ENCODE peak calls at places on chromosome 5, in ten cellular contexts. G, C, Y, W, N, D, B, K, M and R are unnamed samples.

GRCh38 chr5:177100714-177101121 is 14.0 kb downstream of the FGFR4 start:
- DNase-seq in D (no peak), N (no peak), B (no peak), K (no peak), C (peak), W (no peak), G (no peak), Y (no peak), M (no peak), R (no peak)

GRCh38 chr5:168039485-168040005 is 251.9 kb upstream of the WWC1 start:
- DNase-seq in C (no peak), N (no peak), M (no peak), W (no peak), G (no peak), B (no peak), Y (no peak), D (no peak), K (no peak), R (no peak)

GRCh38 chr5:122311400-122311887 is 593 bp upstream of the SNCAIP start:
- DNase-seq in W (peak), D (no peak), Y (no peak), M (no peak), C (no peak), G (no peak), N (no peak), K (no peak), B (no peak), R (no peak)

GRCh38 chr5:158212237-158212636 is 353.3 kb upstream of the CLINT1 start:
- DNase-seq in C (no peak), M (no peak), B (no peak), Y (no peak), N (no peak), D (no peak), W (no peak), G (no peak), K (no peak), R (no peak)

GRCh38 chr5:76331139-76331538 is 71.9 kb upstream of the IQGAP2 start:
- DNase-seq in N (no peak), C (no peak), B (no peak), D (no peak), G (no peak), W (no peak), M (no peak), Y (no peak), K (no peak), R (no peak)

GRCh38 chr5:42840279-42840678 is 28.6 kb upstream of the SELENOP start:
- DNase-seq in C (peak), D (no peak), Y (no peak), N (peak), K (peak), M (peak), B (no peak), G (no peak), W (peak), R (peak)

GRCh38 chr5:143006511-143006910 is 236.3 kb downstream of the ARHGAP26 start:
- DNase-seq in K (no peak), D (peak), G (peak), N (no peak), Y (no peak), B (no peak), C (no peak), M (no peak), W (no peak), R (no peak)

GRCh38 chr5:78533356-78533755 is 115.2 kb downstream of the LHFPL2 start:
- DNase-seq in D (no peak), N (no peak), W (no peak), G (peak), K (no peak), C (peak), Y (no peak), M (no peak), B (peak), R (no peak)

GRCh38 chr5:592158-592557 is 20.0 kb upstream of the CEP72 start:
- DNase-seq in G (no peak), Y (no peak), M (no peak), B (no peak), W (no peak), D (no peak), C (no peak), K (no peak), N (no peak), R (peak)

GRCh38 chr5:56055859-56056258 is 61.1 kb upstream of the IL6ST start:
- DNase-seq in W (no peak), D (no peak), C (no peak), M (no peak), Y (no peak), K (no peak), N (no peak), G (no peak), B (no peak), R (no peak)

GRCh38 chr5:56059854-56060253 is 65.1 kb upstream of the IL6ST start:
- DNase-seq in D (no peak), W (no peak), C (no peak), M (no peak), K (no peak), B (no peak), N (no peak), Y (no peak), G (no peak), R (no peak)

GRCh38 chr5:56055287-56055686 is 60.5 kb upstream of the IL6ST start:
- DNase-seq in K (no peak), C (peak), B (no peak), G (no peak), Y (no peak), M (no peak), D (no peak), W (no peak), N (no peak), R (no peak)

GRCh38 chr5:56054651-56055050 is 59.9 kb upstream of the IL6ST start:
- DNase-seq in D (no peak), M (no peak), B (no peak), K (no peak), C (peak), G (no peak), W (peak), N (no peak), Y (no peak), R (no peak)

DNA sequence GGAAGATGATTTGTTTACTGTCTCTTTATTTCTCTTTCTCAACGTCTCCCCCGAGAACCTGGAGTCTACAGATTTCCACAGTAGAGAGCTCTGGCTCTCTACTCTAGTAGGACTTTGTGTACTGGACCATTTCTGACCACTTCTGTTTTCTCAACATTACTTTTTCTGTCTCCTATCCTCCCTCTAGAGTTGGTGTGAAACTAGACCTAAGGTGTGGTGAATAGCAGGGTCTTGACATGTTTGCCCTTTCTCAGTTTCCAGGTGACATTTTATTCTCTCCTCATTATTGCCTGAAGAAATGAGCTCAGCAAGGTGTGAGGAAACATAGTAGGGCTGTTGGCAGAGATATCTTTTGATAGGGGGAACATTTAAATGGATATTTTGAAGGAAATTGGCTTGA is 62.1 kb upstream of the IL6ST start:
- DNase-seq in W (no peak), N (no peak), G (no peak), D (no peak), C (no peak), M (no peak), B (no peak), K (no peak), Y (no peak), R (no peak)
- H3K4me3 ChIP-seq in W (no peak), N (no peak), G (no peak), D (no peak), C (no peak), M (no peak), B (no peak), K (no peak), Y (no peak), R (no peak)

GRCh38 chr5:148740966-148741742 is 85.3 kb upstream of the ADRB2 start:
- DNase-seq in M (no peak), K (peak), C (peak), W (peak), G (peak), B (peak), D (no peak), N (no peak), Y (no peak), R (peak)
- H3K27ac ChIP-seq in M (no peak), K (peak), C (no peak), W (no peak), G (peak), B (no peak), D (peak), N (no peak), Y (no peak), R (peak)

GRCh38 chr5:131258733-131259132 is 5.1 kb upstream of the CDC42SE2 start:
- DNase-seq in K (no peak), D (no peak), B (no peak), W (no peak), C (no peak), G (no peak), Y (no peak), M (no peak), N (no peak), R (no peak)
- H3K4me3 ChIP-seq in K (no peak), D (no peak), B (no peak), W (no peak), C (no peak), G (no peak), Y (no peak), M (no peak), N (no peak), R (no peak)

GRCh38 chr5:132383984-132384383 is 14.5 kb downstream of the SLC22A5 start:
- DNase-seq in Y (no peak), N (no peak), W (no peak), D (no peak), B (no peak), C (no peak), M (no peak), G (no peak), K (no peak), R (no peak)

GRCh38 chr5:132386644-132387286 is 17.3 kb downstream of the SLC22A5 start:
- DNase-seq in M (peak), W (peak), Y (peak), B (peak), N (peak), G (peak), C (peak), D (no peak), K (peak), R (peak)

GRCh38 chr5:132387649-132388117 is 18.2 kb downstream of the SLC22A5 start:
- DNase-seq in W (peak), D (peak), M (peak), Y (no peak), B (peak), K (peak), N (peak), C (peak), G (no peak), R (peak)

GRCh38 chr5:132384506-132384905 is 15.0 kb downstream of the SLC22A5 start:
- DNase-seq in W (no peak), B (no peak), M (no peak), N (no peak), Y (no peak), G (no peak), D (no peak), C (no peak), K (no peak), R (no peak)

DNA sequence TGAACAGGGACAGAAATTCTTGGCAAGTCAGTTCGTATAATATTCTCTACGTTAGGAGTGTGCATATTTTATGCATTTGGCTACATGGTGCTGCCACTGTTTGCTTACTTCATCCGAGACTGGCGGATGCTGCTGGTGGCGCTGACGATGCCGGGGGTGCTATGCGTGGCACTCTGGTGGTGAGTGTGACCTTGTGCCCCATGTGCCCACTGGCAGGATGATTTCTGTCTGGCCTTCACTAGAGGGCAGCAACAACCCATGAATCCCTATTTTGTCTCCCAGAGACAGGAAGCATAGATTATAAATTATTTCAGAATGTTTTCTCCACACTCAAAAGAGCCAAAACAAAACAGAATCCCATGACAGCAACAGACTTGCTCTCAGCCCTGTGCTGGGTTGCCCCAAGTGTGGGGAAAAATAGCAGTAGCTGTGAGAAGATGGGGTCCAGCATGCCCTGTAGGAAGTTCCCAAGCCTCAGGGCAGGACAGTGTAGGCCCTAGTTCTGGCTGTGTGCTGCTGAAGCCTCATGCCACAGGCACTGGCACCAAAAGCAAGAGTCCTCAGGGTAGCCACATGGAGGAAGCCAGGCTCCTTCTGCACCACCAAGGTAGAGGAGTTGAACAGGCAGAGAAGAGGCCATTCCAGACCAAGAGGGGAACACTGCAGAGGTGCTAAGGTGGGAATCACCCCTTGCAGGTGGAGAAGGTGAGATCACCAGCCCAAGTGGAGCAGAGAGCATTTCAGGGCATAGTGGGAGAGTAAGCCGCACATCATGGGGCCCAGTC is 16.0 kb downstream of the SLC22A5 start:
- DNase-seq in D (no peak), Y (peak), B (no peak), W (peak), K (peak), G (peak), C (peak), M (peak), N (peak), R (peak)
- H3K27ac ChIP-seq in D (no peak), Y (peak), B (no peak), W (no peak), K (no peak), G (no peak), C (peak), M (peak), N (peak), R (no peak)

GRCh38 chr5:170278611-170279500 is 18.7 kb downstream of the LCP2 start:
- DNase-seq in C (no peak), M (peak), K (peak), Y (no peak), W (peak), D (no peak), G (peak), B (peak), N (no peak), R (peak)
- H3K4me3 ChIP-seq in C (no peak), M (no peak), K (no peak), Y (no peak), W (no peak), D (no peak), G (peak), B (peak), N (no peak), R (no peak)